ENCODE peak calls at places on chromosomes 7 and 10, in six cellular contexts. P, B, W, L, O and K are unnamed samples.

GRCh38 chr7:157543276-157543675 is 206.5 kb downstream of the DNAJB6 start:
- DNase-seq in W (no peak), O (no peak), B (no peak), P (peak), L (no peak), K (peak)

GRCh38 chr10:44234471-44234850 is 150.4 kb downstream of the CXCL12 start:
- DNase-seq in W (no peak), O (no peak), B (peak), P (peak), L (no peak), K (no peak)

GRCh38 chr10:72954596-72955569 is at the start of gene PLA2G12B:
- DNase-seq in B (no peak), L (no peak), O (no peak), W (no peak), P (peak), K (no peak)

GRCh38 chr7:55306331-55306730 is 58.8 kb upstream of the LANCL2 start:
- DNase-seq in P (no peak), B (no peak), L (no peak), W (no peak), O (no peak), K (no peak)

GRCh38 chr10:19247843-19248242 is 199.2 kb downstream of the MALRD1 start:
- DNase-seq in L (no peak), O (no peak), B (no peak), W (no peak), P (no peak), K (no peak)

GRCh38 chr7:112753298-112753697 is 36.9 kb downstream of the TMEM168 start:
- DNase-seq in P (no peak), O (no peak), W (no peak), L (no peak), B (no peak), K (no peak)

GRCh38 chr10:104059364-104059763 is 26.3 kb downstream of the COL17A1 start:
- DNase-seq in P (no peak), O (no peak), L (no peak), W (no peak), B (no peak), K (peak)

GRCh38 chr10:50605280-50606270 is 18.2 kb downstream of the SGMS1 start:
- DNase-seq in W (peak), L (no peak), P (peak), B (peak), O (no peak), K (peak)

GRCh38 chr7:121420976-121421375 is 24.9 kb upstream of the FAM3C start:
- DNase-seq in W (no peak), O (no peak), L (no peak), P (no peak), B (no peak), K (no peak)

GRCh38 chr7:41886257-41886905 is 183.5 kb upstream of the INHBA start:
- DNase-seq in O (no peak), L (no peak), P (peak), B (peak), W (no peak), K (no peak)

GRCh38 chr7:158824028-158824427 is 5.3 kb downstream of the ESYT2 start:
- DNase-seq in P (peak), O (no peak), B (no peak), L (peak), W (no peak), K (no peak)

DNA sequence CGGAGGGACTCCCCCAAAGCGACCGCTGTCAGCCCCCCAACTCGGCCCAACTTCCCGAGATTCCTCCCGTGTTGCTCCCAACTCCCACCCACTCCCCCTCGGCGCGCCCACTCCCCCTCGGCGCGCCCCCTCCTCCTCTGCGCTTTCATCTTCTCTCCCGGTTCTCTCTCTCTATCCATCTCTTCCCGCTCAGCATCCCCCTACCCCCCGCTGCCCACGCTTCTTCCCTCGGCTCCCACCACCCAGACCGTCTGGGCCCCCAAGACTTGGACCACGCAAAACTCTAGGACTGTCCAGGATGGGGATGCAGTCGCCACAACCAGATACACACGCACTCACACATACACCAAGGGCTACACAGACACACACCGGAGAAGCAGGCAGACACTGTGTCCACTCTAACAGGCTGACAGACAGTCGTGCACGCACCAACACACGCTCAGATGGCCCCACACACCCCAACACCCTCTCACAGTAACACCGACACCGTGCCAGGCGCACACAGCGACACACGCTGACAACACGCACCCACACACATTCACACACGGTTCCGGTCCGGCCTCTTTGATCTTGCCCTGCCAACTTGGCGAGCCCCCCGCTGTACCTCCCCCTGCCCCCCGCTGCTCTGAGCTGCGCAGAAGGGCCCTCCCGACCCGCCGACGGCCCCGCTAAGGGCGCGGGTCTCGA is 1.1 kb downstream of the GRID1 start:
- DNase-seq in L (no peak), W (no peak), P (no peak), B (no peak), O (peak), K (peak)
- H3K4me3 ChIP-seq in L (no peak), W (peak), P (no peak), B (peak), O (peak), K (peak)

DNA sequence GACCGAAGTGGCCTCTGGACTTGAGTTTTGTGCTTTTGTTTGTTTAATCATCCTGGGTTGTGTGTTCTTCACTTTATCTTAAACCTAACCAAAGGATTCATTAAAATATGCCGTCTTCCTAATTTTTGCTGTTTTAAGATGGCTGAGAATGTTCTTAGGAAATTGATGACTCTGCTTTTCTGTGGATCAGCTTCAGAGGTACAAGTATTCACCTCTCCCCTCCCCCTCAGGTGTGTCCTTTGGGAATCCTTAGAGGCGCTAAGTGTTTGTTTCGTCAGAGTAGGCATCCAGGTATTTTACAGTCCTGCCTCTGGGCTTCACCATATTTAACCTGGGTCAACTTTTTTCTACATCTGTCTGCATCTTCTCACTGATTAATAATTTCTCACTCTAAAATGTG is 1.1 kb downstream of the CCDC126 start:
- DNase-seq in W (no peak), L (no peak), P (no peak), B (no peak), O (no peak), K (no peak)
- H3K27ac ChIP-seq in W (peak), L (no peak), P (peak), B (peak), O (no peak), K (no peak)

GRCh38 chr7:22082886-22083710 is 137.4 kb upstream of the CDCA7L start:
- DNase-seq in W (peak), O (peak), L (peak), P (peak), B (peak), K (peak)

GRCh38 chr7:22082553-22082885 is 136.8 kb upstream of the CDCA7L start:
- DNase-seq in B (no peak), P (no peak), L (no peak), O (no peak), W (no peak), K (no peak)

GRCh38 chr7:22087861-22088260 is 142.2 kb upstream of the CDCA7L start:
- DNase-seq in P (no peak), O (peak), W (no peak), L (no peak), B (no peak), K (no peak)

DNA sequence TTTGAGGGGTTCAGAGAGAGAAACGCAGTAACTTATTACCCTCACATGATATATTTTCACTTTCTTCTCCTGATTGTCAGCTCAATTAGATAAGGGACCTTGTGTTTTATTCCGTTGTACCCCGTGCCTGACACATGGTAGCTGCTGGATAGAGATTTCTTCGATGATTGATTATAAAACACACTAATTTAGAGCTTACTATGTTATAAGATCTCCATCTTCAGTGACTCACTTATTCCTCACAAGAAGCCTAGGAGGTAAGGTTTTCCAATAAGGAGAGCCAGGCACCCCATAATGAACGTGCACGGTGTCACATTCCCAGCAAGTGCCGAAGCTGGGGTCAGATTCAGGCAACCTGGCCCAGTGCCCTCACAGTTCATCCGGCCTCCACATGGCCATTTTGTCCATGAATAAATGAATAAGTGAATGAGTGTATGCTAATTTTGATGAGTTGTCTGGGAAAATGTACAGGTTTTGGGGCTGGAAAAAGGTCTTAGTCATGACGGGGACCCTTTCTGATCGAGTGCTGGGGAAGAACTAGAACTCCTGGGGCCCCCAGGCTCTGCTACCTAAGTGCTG is 138.1 kb upstream of the CDCA7L start:
- DNase-seq in L (no peak), W (no peak), O (no peak), B (no peak), P (peak), K (no peak)
- H3K4me3 ChIP-seq in L (peak), W (peak), O (peak), B (peak), P (peak), K (peak)

DNA sequence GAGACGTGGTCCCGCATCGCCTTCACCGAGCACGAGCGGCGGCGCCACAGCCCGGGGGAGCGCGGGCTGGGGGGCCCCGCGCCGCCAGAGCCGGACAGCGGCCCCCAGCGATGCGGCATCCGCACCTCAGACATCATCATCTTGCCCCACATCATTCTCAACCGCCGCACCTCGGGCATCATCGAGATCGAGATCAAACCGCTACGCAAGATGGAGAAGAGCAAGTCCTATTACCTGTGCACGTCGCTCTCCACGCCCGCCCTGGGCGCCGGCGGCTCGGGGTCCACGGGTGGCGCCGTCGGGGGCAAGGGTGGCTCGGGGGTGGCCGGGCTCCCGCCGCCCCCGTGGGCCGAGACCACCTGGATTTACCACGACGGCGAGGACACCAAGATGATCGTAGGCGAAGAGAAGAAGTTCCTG is 733 bp downstream of the CNNM2 start:
- DNase-seq in O (no peak), L (peak), W (no peak), B (no peak), P (peak), K (no peak)
- H3K27ac ChIP-seq in O (peak), L (peak), W (peak), B (peak), P (peak), K (no peak)

DNA sequence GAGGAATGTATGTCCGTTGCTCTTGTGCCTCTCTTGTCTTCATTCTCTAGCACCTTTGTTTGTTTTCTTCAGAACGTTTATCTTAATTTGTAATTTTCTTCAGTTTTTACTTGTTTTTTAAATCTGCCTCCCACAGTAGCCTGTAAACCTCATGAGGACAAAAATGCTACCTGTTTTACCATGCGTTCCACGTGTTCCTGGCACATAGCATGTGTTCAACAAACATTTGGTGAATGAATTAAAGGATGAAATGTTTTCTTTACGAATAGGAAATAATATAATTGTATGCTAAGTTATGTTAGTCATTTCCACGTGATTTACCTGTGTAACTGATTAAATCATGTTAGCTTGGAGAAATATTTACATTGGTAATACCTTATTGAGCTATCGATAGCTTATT is 2.2 kb downstream of the RBM33 start:
- DNase-seq in L (no peak), O (no peak), B (no peak), P (peak), W (no peak), K (no peak)
- H3K4me3 ChIP-seq in L (peak), O (no peak), B (no peak), P (no peak), W (no peak), K (no peak)

GRCh38 chr10:78320416-78320815 is 286.8 kb downstream of the RPS24 start:
- DNase-seq in B (no peak), W (no peak), L (no peak), P (no peak), O (no peak), K (no peak)

GRCh38 chr10:78319841-78320240 is 286.2 kb downstream of the RPS24 start:
- DNase-seq in W (peak), P (no peak), L (no peak), B (no peak), O (no peak), K (no peak)

GRCh38 chr10:78316451-78316931 is 282.8 kb downstream of the RPS24 start:
- DNase-seq in P (no peak), O (no peak), B (peak), L (no peak), W (peak), K (no peak)

GRCh38 chr10:78319371-78319770 is 285.7 kb downstream of the RPS24 start:
- DNase-seq in L (no peak), B (no peak), W (peak), O (no peak), P (no peak), K (no peak)

GRCh38 chr10:78318305-78318704 is 284.6 kb downstream of the RPS24 start:
- DNase-seq in O (no peak), L (no peak), B (no peak), P (no peak), W (peak), K (no peak)
- H3K27ac ChIP-seq in O (no peak), L (no peak), B (no peak), P (no peak), W (no peak), K (no peak)

GRCh38 chr7:28707291-28707690 is 250.8 kb downstream of the TRIL start:
- DNase-seq in O (no peak), W (no peak), L (no peak), P (no peak), B (no peak), K (no peak)
- H3K4me3 ChIP-seq in O (no peak), W (no peak), L (no peak), P (no peak), B (no peak), K (no peak)

DNA sequence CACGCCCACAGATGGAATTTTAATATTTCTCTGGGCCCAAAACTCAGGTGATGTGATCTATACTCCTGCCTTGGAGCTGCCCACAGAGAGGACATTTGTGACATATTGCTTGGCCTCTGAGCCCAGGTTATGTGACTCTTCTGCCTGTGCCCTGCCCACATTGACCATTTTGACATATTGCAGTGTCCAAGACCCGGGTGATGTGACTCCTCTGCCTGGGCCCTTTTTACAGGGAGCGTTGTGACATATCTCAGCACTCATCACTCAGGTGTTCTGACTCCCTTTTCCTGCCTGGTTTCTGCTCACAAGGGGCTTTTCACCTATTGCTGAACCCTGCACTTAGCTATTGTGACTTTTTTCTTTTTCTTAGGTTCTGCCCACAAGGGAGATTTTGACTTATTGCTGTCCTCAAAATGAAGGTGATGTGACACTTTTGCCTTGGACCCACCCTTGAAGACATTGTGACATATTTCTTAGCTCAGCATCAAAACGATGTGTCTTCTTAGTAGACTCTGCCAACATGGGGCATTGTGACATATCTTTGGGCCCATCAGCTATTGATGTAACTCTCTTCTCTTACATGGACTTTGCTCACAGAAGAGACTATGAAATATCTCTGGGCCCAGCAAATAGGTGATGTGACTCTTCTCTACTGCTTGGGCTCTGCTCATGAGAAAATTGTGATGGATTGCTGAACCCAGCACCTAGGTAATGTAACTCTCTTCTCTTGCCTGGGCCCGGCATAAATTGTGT is 11.0 kb upstream of the ZNF107 start:
- DNase-seq in P (no peak), O (no peak), W (no peak), L (no peak), B (no peak), K (no peak)
- H3K27ac ChIP-seq in P (no peak), O (no peak), W (no peak), L (no peak), B (no peak), K (no peak)

DNA sequence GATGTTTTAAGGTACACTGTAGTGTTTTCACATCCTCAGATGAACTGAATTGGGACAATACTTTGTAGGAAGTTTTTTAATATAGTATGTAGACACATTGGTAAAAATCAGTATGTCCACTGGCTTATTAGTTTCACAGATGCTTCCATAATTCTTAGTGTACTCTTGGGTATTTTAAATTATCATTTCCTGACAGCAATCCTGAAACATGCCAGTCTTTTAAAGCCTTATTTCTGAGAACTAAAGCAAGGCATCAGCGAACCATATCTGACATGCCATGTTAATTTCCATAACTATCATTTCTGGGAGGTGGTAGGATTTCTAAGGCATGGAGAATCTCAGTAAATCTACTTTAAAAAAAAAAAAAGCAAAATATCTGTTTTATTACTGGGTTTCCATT is 266.4 kb downstream of the ADK start:
- DNase-seq in P (no peak), W (no peak), O (no peak), B (no peak), L (no peak), K (no peak)
- H3K4me3 ChIP-seq in P (no peak), W (no peak), O (no peak), B (no peak), L (no peak), K (no peak)